ENCODE peak calls at places on chromosomes 16 and 17, in six cellular contexts. M, B, X, E, G and W are unnamed samples.

GRCh38 chr17:71302721-71303549 is 817.9 kb upstream of the SOX9 start:
- DNase-seq in G (no peak), M (no peak), X (peak), E (no peak), B (no peak), W (no peak)

GRCh38 chr17:79801156-79802038 is 4.5 kb upstream of the CBX8 start:
- DNase-seq in G (no peak), E (peak), X (no peak), M (no peak), B (no peak), W (peak)

GRCh38 chr17:68456529-68457167 is 648 bp downstream of the WIPI1 start:
- DNase-seq in M (peak), G (no peak), B (no peak), E (peak), X (peak), W (peak)

GRCh38 chr16:31480851-31481250 is 2.1 kb upstream of the SLC5A2 start:
- DNase-seq in B (no peak), M (no peak), E (no peak), G (no peak), X (no peak), W (no peak)

GRCh38 chr16:12601290-12601900 is 202.3 kb downstream of the CPPED1 start:
- DNase-seq in E (no peak), G (no peak), X (no peak), B (no peak), M (no peak), W (no peak)

GRCh38 chr16:30760160-30760559 is 1.7 kb downstream of the CFAP119 start:
- DNase-seq in X (no peak), E (no peak), B (no peak), M (no peak), G (no peak), W (no peak)

GRCh38 chr16:2056077-2056476 is 8.3 kb downstream of the TSC2 start:
- DNase-seq in M (no peak), G (no peak), B (no peak), E (no peak), X (no peak), W (no peak)

GRCh38 chr17:55794681-55795080 is 43.8 kb downstream of the PCTP start:
- DNase-seq in E (no peak), X (no peak), G (no peak), M (peak), B (no peak), W (no peak)

GRCh38 chr17:17841620-17842025 is 4.8 kb upstream of the SREBF1 start:
- DNase-seq in E (no peak), X (no peak), M (no peak), B (no peak), G (no peak), W (no peak)

GRCh38 chr16:27703545-27703944 is 153.6 kb downstream of the KATNIP start:
- DNase-seq in B (no peak), G (no peak), X (peak), M (no peak), E (no peak), W (no peak)

GRCh38 chr17:9253308-9253707 is 232.0 kb downstream of the NTN1 start:
- DNase-seq in B (no peak), G (no peak), M (no peak), E (no peak), X (no peak), W (no peak)

GRCh38 chr17:45320931-45321461 is 4.2 kb upstream of the MAP3K14 start:
- DNase-seq in E (peak), B (no peak), X (peak), G (no peak), M (peak), W (no peak)

GRCh38 chr16:28204622-28205021 is 7.1 kb downstream of the XPO6 start:
- DNase-seq in E (no peak), B (no peak), X (no peak), G (no peak), M (no peak), W (no peak)

GRCh38 chr17:40076101-40076498 is 13.3 kb downstream of the THRA start:
- DNase-seq in X (no peak), M (no peak), E (no peak), B (no peak), G (no peak), W (no peak)

GRCh38 chr16:72836985-72837384 is 210.9 kb downstream of the ZFHX3 start:
- DNase-seq in G (no peak), B (no peak), M (no peak), X (no peak), E (no peak), W (peak)

GRCh38 chr17:3744032-3744431 is 20.3 kb downstream of the HASPIN start:
- DNase-seq in G (no peak), E (no peak), M (no peak), B (no peak), X (no peak), W (no peak)

GRCh38 chr16:9297437-9298113 is 206.1 kb downstream of the HAPSTR1 start:
- DNase-seq in G (no peak), X (peak), B (no peak), M (peak), E (peak), W (peak)

GRCh38 chr17:15483416-15483815 is 16.0 kb upstream of the CDRT4 start:
- DNase-seq in G (no peak), M (no peak), X (no peak), B (no peak), E (no peak), W (no peak)

GRCh38 chr17:42655528-42655927 is 3.6 kb upstream of the TUBG2 start:
- DNase-seq in B (no peak), X (peak), E (no peak), G (no peak), M (no peak), W (no peak)

GRCh38 chr16:8866118-8866883 is 2.5 kb downstream of the CARHSP1 start:
- DNase-seq in X (no peak), M (peak), G (no peak), B (no peak), E (no peak), W (peak)

GRCh38 chr16:57536306-57537193 is at the start of gene CCDC102A:
- DNase-seq in E (peak), M (no peak), X (peak), B (no peak), G (peak), W (no peak)

GRCh38 chr16:30903596-30903995 is 7.2 kb downstream of the CTF1 start:
- DNase-seq in B (no peak), M (no peak), X (peak), G (peak), E (no peak), W (no peak)

GRCh38 chr17:29671661-29672060 is 48.9 kb upstream of the CORO6 start:
- DNase-seq in E (no peak), B (no peak), M (no peak), G (no peak), X (no peak), W (no peak)

GRCh38 chr17:4796550-4796915 is 569 bp downstream of the PSMB6 start:
- DNase-seq in E (peak), M (peak), G (no peak), B (no peak), X (peak), W (no peak)

GRCh38 chr17:9230346-9230745 is 209.0 kb downstream of the NTN1 start:
- DNase-seq in G (no peak), E (no peak), B (no peak), M (no peak), X (peak), W (no peak)

GRCh38 chr17:6269474-6269873 is 165.4 kb downstream of the AIPL1 start:
- DNase-seq in X (peak), E (peak), M (peak), B (no peak), G (peak), W (peak)